ENCODE peak calls at places on chromosomes 16 and 17, in eight cellular contexts. Z is cardiac fibroblast, X is lung, D is heart right ventricle, K is colonic mucosa, A is BJ, M is fibroblast of pulmonary artery, H is AG04449. Q is an unnamed sample.
A peak's percentile ranks its signal among the peaks of the same experiment; 100 is the strongest.

GRCh38 chr17:43587647-43588046 is 41.5 kb upstream of the ETV4 start:
- DNase-seq in K (no peak), H (no peak), A (no peak), M (no peak), X (no peak), Z (peak; percentile 23), D (no peak), Q (no peak)

GRCh38 chr16:73000020-73000906 is 47.7 kb downstream of the ZFHX3 start:
- DNase-seq in H (no peak), M (peak; percentile 39), Z (peak; percentile 41), A (no peak), D (peak; percentile 43), X (peak; percentile 48), K (peak; percentile 40), Q (peak; percentile 39)

GRCh38 chr17:16384557-16384956 is 3.7 kb downstream of the UBB start:
- DNase-seq in D (no peak), A (no peak), Z (no peak), M (no peak), X (no peak), H (no peak), K (no peak), Q (no peak)

GRCh38 chr17:68328676-68329075 is 37.4 kb downstream of the ARSG start:
- DNase-seq in Z (no peak), D (no peak), K (no peak), X (no peak), M (no peak), H (no peak), A (no peak), Q (no peak)

GRCh38 chr16:80674884-80675283 is 129.5 kb downstream of the CDYL2 start:
- DNase-seq in M (no peak), H (no peak), K (no peak), D (no peak), Z (no peak), A (no peak), X (no peak), Q (no peak)

GRCh38 chr16:50675686-50676610 is 5.2 kb downstream of the SNX20 start:
- DNase-seq in X (peak; percentile 65), M (no peak), K (no peak), Z (no peak), A (no peak), H (no peak), D (no peak), Q (no peak)

GRCh38 chr17:45131616-45132301 is 556 bp downstream of the PLCD3 start:
- DNase-seq in K (peak; percentile 71), M (no peak), A (no peak), D (peak; percentile 53), X (no peak), Z (peak; percentile 31), H (no peak), Q (no peak)

GRCh38 chr16:11100239-11100750 is 155.7 kb downstream of the SOCS1 start:
- DNase-seq in X (no peak), M (peak; percentile 93), K (no peak), H (no peak), A (peak; percentile 90), D (peak; percentile 70), Z (peak; percentile 92), Q (peak; percentile 86)

GRCh38 chr16:75462804-75463203 is 1.7 kb downstream of the TMEM170A start:
- DNase-seq in D (no peak), Z (no peak), X (no peak), H (no peak), M (no peak), A (no peak), K (no peak), Q (no peak)

GRCh38 chr17:34736611-34737010 is 157.2 kb downstream of the TMEM132E start:
- DNase-seq in H (no peak), Z (no peak), K (no peak), M (no peak), X (no peak), D (no peak), A (no peak), Q (no peak)

GRCh38 chr17:79591695-79592094 is 19.2 kb downstream of the RBFOX3 start:
- DNase-seq in A (no peak), X (no peak), Z (no peak), K (no peak), D (no peak), M (no peak), H (no peak), Q (no peak)

GRCh38 chr17:83058478-83059167 is 20.8 kb upstream of the METRNL start:
- DNase-seq in H (no peak), K (peak; percentile 14), X (no peak), A (no peak), Z (no peak), D (no peak), M (no peak), Q (no peak)

GRCh38 chr17:70172921-70173320 is 3.6 kb downstream of the KCNJ2 start:
- DNase-seq in A (no peak), K (no peak), M (peak; percentile 6), D (no peak), H (no peak), Z (peak; percentile 54), X (no peak), Q (peak; percentile 61)

GRCh38 chr16:15676506-15676905 is 26.5 kb downstream of the NDE1 start:
- DNase-seq in A (no peak), Z (no peak), M (no peak), D (no peak), X (no peak), H (no peak), K (no peak), Q (no peak)

GRCh38 chr17:41052594-41052993 is 2.4 kb downstream of the KRTAP2-2 start:
- DNase-seq in M (no peak), D (no peak), Z (peak; percentile 29), A (no peak), K (no peak), H (no peak), X (no peak), Q (peak; percentile 87)

GRCh38 chr16:86431540-86431939 is 78.8 kb upstream of the FOXF1 start:
- DNase-seq in M (no peak), D (no peak), Z (no peak), A (no peak), X (no peak), H (no peak), K (no peak), Q (no peak)

DNA sequence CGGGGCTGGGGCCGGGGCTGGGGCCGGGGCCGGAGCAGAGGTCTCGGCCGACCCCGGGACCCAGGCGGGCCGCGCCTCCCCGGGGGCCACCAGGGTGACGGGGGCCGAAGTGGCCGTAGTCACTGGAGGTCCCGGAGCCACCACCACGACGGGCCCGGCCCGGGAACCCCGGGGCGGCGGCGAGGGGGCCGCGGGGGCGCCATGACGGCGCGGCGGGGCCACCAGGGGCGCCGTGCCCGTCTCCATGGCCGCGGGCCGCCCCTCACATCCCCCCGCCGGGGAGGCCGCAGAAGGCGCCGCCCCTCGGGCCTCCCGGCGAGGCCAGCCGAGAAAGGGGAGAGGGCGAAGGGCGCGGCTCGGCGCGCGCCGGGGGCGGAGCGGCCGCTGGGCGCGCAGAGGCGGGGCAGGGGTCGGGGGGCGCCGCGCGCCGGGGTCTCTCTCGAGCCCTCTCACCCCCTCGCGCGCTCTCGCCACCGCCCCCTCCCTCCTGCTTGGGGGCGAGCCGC is 303 bp downstream of the TBC1D10B start:
- DNase-seq in D (no peak), H (no peak), X (no peak), M (no peak), Z (no peak), K (no peak), A (no peak), Q (peak; percentile 12)
- TF ChIP-seq CTCF in D (no peak), H (no peak), X (no peak), M (no peak), Z (no peak), K (no peak), A (no peak), Q (no peak)

GRCh38 chr16:87780385-87780989 is 14.7 kb upstream of the KLHDC4 start:
- DNase-seq in H (no peak), A (no peak), Z (peak; percentile 57), D (peak; percentile 43), M (peak; percentile 74), K (peak; percentile 33), X (peak; percentile 59), Q (peak; percentile 48)
- H3K4me3 ChIP-seq in H (no peak overlapping the region), A (no peak overlapping the region), Z (no peak overlapping the region), D (no peak overlapping the region), M (no peak overlapping the region), K (no peak overlapping the region), X (no peak overlapping the region), Q (no peak overlapping the region)

GRCh38 chr17:75036643-75037268 is 10.0 kb downstream of the ATP5PD start:
- DNase-seq in M (peak; percentile 90), X (peak; percentile 71), Z (peak; percentile 95), D (peak; percentile 92), A (no peak), K (peak; percentile 92), H (no peak), Q (peak; percentile 82)

GRCh38 chr17:75032896-75033294 is 13.9 kb downstream of the ATP5PD start:
- DNase-seq in D (peak; percentile 52), H (no peak), K (peak; percentile 38), A (no peak), M (peak; percentile 29), Z (peak; percentile 40), X (no peak), Q (no peak)

GRCh38 chr17:75031972-75032895 is 14.5 kb downstream of the ATP5PD start:
- DNase-seq in K (peak; percentile 80), A (no peak), Z (peak; percentile 78), X (peak; percentile 69), D (peak; percentile 84), M (peak; percentile 80), H (no peak), Q (peak; percentile 83)

GRCh38 chr17:75033346-75034235 is 13.2 kb downstream of the ATP5PD start:
- DNase-seq in A (no peak), X (peak; percentile 94), Z (peak; percentile 98), M (peak; percentile 90), K (peak; percentile 98), D (peak; percentile 95), H (no peak), Q (peak; percentile 89)

GRCh38 chr17:75034236-75034908 is 12.4 kb downstream of the ATP5PD start:
- DNase-seq in H (no peak), M (peak; percentile 88), D (peak; percentile 90), A (no peak), X (peak; percentile 87), K (peak; percentile 94), Z (peak; percentile 95), Q (peak; percentile 85)
- TF ChIP-seq CTCF in H (peak; percentile 2), M (peak; percentile 4), D (no peak), A (peak; percentile 28), X (no peak), K (no peak), Z (peak; percentile 24), Q (peak; percentile 16)

GRCh38 chr17:81459224-81459623 is 53.4 kb downstream of the ACTG1 start:
- DNase-seq in H (no peak), X (no peak), Z (no peak), A (no peak), M (no peak), D (no peak), K (no peak), Q (no peak)

GRCh38 chr17:81457917-81458555 is 54.6 kb downstream of the ACTG1 start:
- DNase-seq in K (no peak), Z (no peak), D (no peak), M (no peak), X (no peak), A (no peak), H (no peak), Q (no peak)

GRCh38 chr17:81458628-81459027 is 54.0 kb downstream of the ACTG1 start:
- DNase-seq in K (no peak), H (no peak), A (no peak), Z (no peak), M (no peak), X (no peak), D (no peak), Q (no peak)

GRCh38 chr17:81460856-81461460 is 51.6 kb downstream of the ACTG1 start:
- DNase-seq in A (no peak), D (no peak), K (no peak), X (peak; percentile 38), H (no peak), M (no peak), Z (no peak), Q (no peak)

GRCh38 chr17:81459864-81460263 is 52.7 kb downstream of the ACTG1 start:
- DNase-seq in K (no peak), M (no peak), A (no peak), D (no peak), Z (no peak), X (no peak), H (no peak), Q (no peak)
- H3K4me3 ChIP-seq in K (no peak overlapping the region), M (no peak overlapping the region), A (no peak overlapping the region), D (peak overlapping the region; percentile 41), Z (no peak overlapping the region), X (no peak overlapping the region), H (no peak overlapping the region), Q (no peak overlapping the region)

Q was measured in AG10803.